ENCODE peak calls at places on chromosomes 16 and 17, in six cellular contexts. H, D, V, T, C and R are unnamed samples. For H3K4me1, the result is how much of the 10 kb centered on the place peaks cover.

GRCh38 chr16:85369741-85370528 is 243.2 kb upstream of the GSE1 start:
- DNase-seq in H (peak), D (peak), V (peak), T (peak), C (no peak), R (peak)

GRCh38 chr16:4327782-4328579 is 12.1 kb downstream of the GLIS2 start:
- DNase-seq in H (peak), D (peak), V (peak), T (peak), C (peak), R (peak)

GRCh38 chr17:40337351-40337750 is 27.2 kb downstream of the GJD3 start:
- DNase-seq in H (no peak), D (no peak), V (no peak), T (no peak), C (no peak), R (no peak)

GRCh38 chr17:18141210-18141803 is 32.8 kb downstream of the MYO15A start:
- DNase-seq in H (peak), D (peak), V (peak), T (peak), C (peak), R (peak)

GRCh38 chr17:60391419-60392041 is 403 bp downstream of the USP32 start:
- DNase-seq in H (peak), D (peak), V (peak), T (no peak), C (no peak), R (peak)

GRCh38 chr16:4371481-4372314 is at the start of gene VASN:
- DNase-seq in H (peak), D (peak), V (peak), T (peak), C (peak), R (peak)

GRCh38 chr17:51435641-51436091 is 175.3 kb downstream of the UTP18 start:
- DNase-seq in H (peak), D (peak), V (peak), T (peak), C (no peak), R (peak)

GRCh38 chr16:89291355-89291754 is 73.9 kb downstream of the ZNF778 start:
- DNase-seq in H (no peak), D (no peak), V (no peak), T (no peak), C (no peak), R (no peak)

GRCh38 chr17:65975878-65976277 is 216.1 kb downstream of the CEP112 start:
- DNase-seq in H (peak), D (no peak), V (no peak), T (no peak), C (no peak), R (no peak)

GRCh38 chr16:1416521-1416941 is 2.0 kb upstream of the UNKL start:
- DNase-seq in H (no peak), D (no peak), V (no peak), T (no peak), C (no peak), R (no peak)

GRCh38 chr17:73255671-73256181 is 6.0 kb downstream of the CPSF4L start:
- DNase-seq in H (peak), D (peak), V (peak), T (peak), C (peak), R (peak)

GRCh38 chr16:4207683-4208528 is 34.0 kb downstream of the SRL start:
- DNase-seq in H (no peak), D (no peak), V (no peak), T (no peak), C (no peak), R (no peak)

GRCh38 chr16:30893082-30893743 is 664 bp downstream of the BCL7C start:
- DNase-seq in H (peak), D (peak), V (peak), T (peak), C (no peak), R (no peak)

GRCh38 chr17:59330314-59330942 is 1.0 kb upstream of the YPEL2 start:
- DNase-seq in H (peak), D (peak), V (peak), T (peak), C (no peak), R (no peak)

GRCh38 chr16:67881557-67882220 is 3.0 kb upstream of the NRN1L start:
- DNase-seq in H (no peak), D (no peak), V (no peak), T (no peak), C (no peak), R (no peak)

GRCh38 chr17:49610883-49611584 is 35.4 kb downstream of the NXPH3 start:
- DNase-seq in H (no peak), D (no peak), V (no peak), T (no peak), C (no peak), R (no peak)

GRCh38 chr17:33653389-33653788 is 360.3 kb upstream of the ASIC2 start:
- DNase-seq in H (peak), D (no peak), V (no peak), T (no peak), C (no peak), R (no peak)

GRCh38 chr17:32998111-32998892 is 6.7 kb downstream of the SPACA3 start:
- DNase-seq in H (peak), D (peak), V (peak), T (peak), C (peak), R (peak)

GRCh38 chr16:49292413-49292812 is 10.8 kb upstream of the CBLN1 start:
- DNase-seq in H (no peak), D (no peak), V (no peak), T (no peak), C (no peak), R (no peak)

GRCh38 chr17:58279016-58279671 is 1.6 kb downstream of the MPO start:
- DNase-seq in H (no peak), D (no peak), V (peak), T (peak), C (peak), R (no peak)

GRCh38 chr16:11742041-11742535 is 569 bp downstream of the TXNDC11 start:
- DNase-seq in H (no peak), D (no peak), V (no peak), T (no peak), C (peak), R (peak)

GRCh38 chr16:17313085-17313611 is 157.6 kb downstream of the XYLT1 start:
- DNase-seq in H (no peak), D (peak), V (no peak), T (peak), C (peak), R (no peak)

GRCh38 chr16:14111713-14112538 is 40.8 kb downstream of the MRTFB start:
- DNase-seq in H (no peak), D (peak), V (no peak), T (peak), C (no peak), R (no peak)

GRCh38 chr17:63378411-63379076 is 67.6 kb downstream of the CYB561 start:
- DNase-seq in H (no peak), D (no peak), V (no peak), T (no peak), C (peak), R (no peak)

GRCh38 chr16:87580855-87581261 is 21.4 kb upstream of the JPH3 start:
- DNase-seq in H (no peak), D (no peak), V (peak), T (peak), C (peak), R (peak)

GRCh38 chr17:17732892-17733670 is 51.8 kb downstream of the RAI1 start:
- DNase-seq in H (no peak), D (no peak), V (no peak), T (peak), C (peak), R (no peak)

GRCh38 chr16:3564130-3564888 is 12.9 kb downstream of the NLRC3 start:
- DNase-seq in H (no peak), D (no peak), V (no peak), T (no peak), C (no peak), R (no peak)

GRCh38 chr16:84107921-84108320 is 8.8 kb downstream of the MBTPS1 start:
- DNase-seq in H (no peak), D (no peak), V (no peak), T (no peak), C (no peak), R (no peak)
- H3K4me1 ChIP-seq in H (under half), D (under half), V (under half), T (under half), C (under half), R (under half)

DNA sequence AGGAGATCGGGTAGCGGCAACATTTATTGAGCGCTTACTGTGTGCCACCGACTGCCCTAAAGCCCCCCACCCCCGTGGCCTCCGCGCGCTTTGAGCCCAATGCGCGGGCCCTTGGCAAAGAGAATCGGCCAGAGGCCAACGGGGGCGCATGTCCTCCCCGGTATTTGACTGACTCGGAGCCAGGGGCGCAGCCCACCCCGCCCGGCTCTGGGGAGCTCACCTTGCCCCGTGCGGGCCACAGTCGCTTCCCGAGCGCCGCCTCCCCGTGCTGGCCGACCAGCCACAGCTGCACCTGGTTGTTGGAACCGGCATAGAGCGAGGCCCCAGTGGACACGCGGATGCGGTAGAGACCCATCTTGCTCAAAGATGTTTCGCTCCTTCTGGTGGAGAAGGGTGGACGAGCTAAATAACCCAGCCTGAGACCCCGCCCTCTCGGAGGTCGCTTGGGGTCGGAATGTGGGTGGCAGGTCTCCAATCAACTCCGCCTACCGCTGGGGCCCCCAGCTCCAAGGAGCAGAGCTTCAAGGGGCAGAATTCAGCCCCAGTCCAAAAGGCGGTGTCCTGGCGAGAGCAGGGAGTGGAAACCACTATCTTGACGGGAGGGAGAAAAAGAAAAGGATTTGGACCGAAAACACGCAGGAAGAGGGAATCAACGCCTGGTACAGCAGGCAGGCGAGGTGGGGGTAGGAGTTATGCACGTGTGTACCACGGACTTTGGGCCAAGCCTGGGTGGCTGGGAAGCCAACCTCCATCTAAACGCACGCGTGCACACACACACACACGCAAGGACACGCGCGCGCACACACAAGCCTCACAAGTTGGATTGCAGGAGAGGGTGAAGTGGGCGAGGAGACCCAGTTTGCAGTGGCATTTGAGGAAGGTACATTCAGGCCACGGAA is at the start of gene ALOX15:
- DNase-seq in H (peak), D (no peak), V (peak), T (no peak), C (no peak), R (no peak)
- TF ChIP-seq EZH2 in H (peak), D (no peak), V (peak), T (peak), C (peak), R (peak)

DNA sequence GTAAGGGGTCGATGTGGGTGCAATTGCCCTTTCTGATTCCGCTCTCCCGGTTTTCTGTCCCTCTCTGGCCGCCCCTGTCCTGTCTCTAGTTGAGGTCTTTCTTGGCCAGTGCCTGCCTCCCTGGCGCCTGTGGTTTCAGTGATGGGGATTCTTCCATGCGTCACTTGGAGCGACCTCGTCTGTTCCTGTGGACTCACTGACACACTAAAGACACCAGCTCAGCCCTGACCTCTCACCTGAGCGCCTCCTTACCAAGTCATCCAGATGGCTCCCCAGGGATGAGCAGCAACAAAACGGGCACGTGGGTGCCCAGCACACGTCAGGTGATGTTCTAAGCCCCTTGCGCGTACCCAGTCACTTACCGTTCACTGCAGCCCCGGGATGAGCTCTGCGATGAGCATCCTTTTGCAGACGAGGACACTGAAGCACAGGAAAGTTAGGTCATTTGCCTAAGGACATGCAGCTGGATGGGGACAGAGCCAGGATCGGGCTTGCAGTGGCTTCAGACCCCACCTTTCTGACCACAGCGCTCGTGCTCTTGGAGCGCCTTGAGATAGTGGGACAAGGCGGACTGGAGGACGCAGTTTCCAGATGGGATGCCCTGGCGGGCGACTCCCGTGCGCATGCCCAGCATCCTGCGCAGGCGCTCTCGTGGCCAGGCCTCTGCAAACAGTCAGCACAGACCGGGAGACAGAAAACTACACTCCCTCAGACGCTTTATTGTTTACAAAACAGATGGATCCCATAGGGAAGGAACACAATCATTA is 11.5 kb upstream of the LGALS3BP start:
- DNase-seq in H (no peak), D (no peak), V (no peak), T (no peak), C (no peak), R (no peak)
- H3K4me1 ChIP-seq in H (under half), D (under half), V (under half), T (under half), C (under half), R (under half)

GRCh38 chr16:56634715-56635440 is 2.4 kb downstream of the MT1M start:
- DNase-seq in H (peak), D (no peak), V (peak), T (no peak), C (no peak), R (no peak)

GRCh38 chr16:56631832-56632159 is 663 bp upstream of the MT1M start:
- DNase-seq in H (no peak), D (no peak), V (no peak), T (no peak), C (no peak), R (no peak)

GRCh38 chr16:56632160-56632847 is at the start of gene MT1M:
- DNase-seq in H (peak), D (peak), V (peak), T (peak), C (peak), R (no peak)

GRCh38 chr16:56632848-56633365 is 448 bp downstream of the MT1M start:
- DNase-seq in H (no peak), D (no peak), V (no peak), T (no peak), C (no peak), R (no peak)

GRCh38 chr16:56633535-56633934 is 1.1 kb downstream of the MT1M start:
- DNase-seq in H (no peak), D (no peak), V (no peak), T (no peak), C (no peak), R (no peak)
- TF ChIP-seq EZH2 in H (no peak), D (no peak), V (peak), T (no peak), C (no peak), R (no peak)

GRCh38 chr17:77391668-77392375 is 251.1 kb downstream of the SEC14L1 start:
- DNase-seq in H (peak), D (peak), V (peak), T (peak), C (peak), R (peak)
- H3K4me1 ChIP-seq in H (half or more), D (half or more), V (half or more), T (half or more), C (under half), R (half or more)

GRCh38 chr17:76076765-76077581 is 2.0 kb upstream of the ZACN start:
- DNase-seq in H (peak), D (no peak), V (peak), T (peak), C (no peak), R (no peak)
- TF ChIP-seq EZH2 in H (peak), D (peak), V (peak), T (no peak), C (peak), R (peak)